ENCODE peak calls at places on chromosomes 7 and 10, in eight cellular contexts. One of them, this sample, is unnamed.

GRCh38 chr10:77471069-77471536 is 166.5 kb downstream of the KCNMA1 start:
- DNase-seq in HFFc6: no peak
- DNase-seq in GM20000: no peak
- DNase-seq in activated CD8-positive, alpha-beta memory T cell treated with anti-CD3 and anti-CD28 coated beads for 48 hours: no peak
- DNase-seq in ACHN: no peak
- DNase-seq in AG08396: no peak
- DNase-seq in amygdala: no peak
- DNase-seq in A549: no peak
- DNase-seq in this sample: no peak

GRCh38 chr10:103803941-103804340 is 51.4 kb downstream of the SH3PXD2A start:
- DNase-seq in HFFc6: no peak
- DNase-seq in GM20000: no peak
- DNase-seq in activated CD8-positive, alpha-beta memory T cell treated with anti-CD3 and anti-CD28 coated beads for 48 hours: no peak
- DNase-seq in ACHN: no peak
- DNase-seq in AG08396: no peak
- DNase-seq in amygdala: no peak
- DNase-seq in A549: no peak
- DNase-seq in this sample: no peak

GRCh38 chr10:122393288-122393687 is 18.8 kb downstream of the PLEKHA1 start:
- DNase-seq in HFFc6: no peak
- DNase-seq in GM20000: no peak
- DNase-seq in activated CD8-positive, alpha-beta memory T cell treated with anti-CD3 and anti-CD28 coated beads for 48 hours: no peak
- DNase-seq in ACHN: no peak
- DNase-seq in AG08396: no peak
- DNase-seq in amygdala: no peak
- DNase-seq in A549: no peak
- DNase-seq in this sample: no peak

GRCh38 chr10:3764626-3765375 is 20.2 kb downstream of the KLF6 start:
- DNase-seq in HFFc6: no peak
- DNase-seq in GM20000: no peak
- DNase-seq in activated CD8-positive, alpha-beta memory T cell treated with anti-CD3 and anti-CD28 coated beads for 48 hours: no peak
- DNase-seq in ACHN: no peak
- DNase-seq in AG08396: no peak
- DNase-seq in amygdala: no peak
- DNase-seq in A549: no peak
- DNase-seq in this sample: no peak

GRCh38 chr10:110413903-110414562 is 83.7 kb upstream of the DUSP5 start:
- DNase-seq in HFFc6: no peak
- DNase-seq in GM20000: no peak
- DNase-seq in activated CD8-positive, alpha-beta memory T cell treated with anti-CD3 and anti-CD28 coated beads for 48 hours: no peak
- DNase-seq in ACHN: peak; percentile 41
- DNase-seq in AG08396: no peak
- DNase-seq in amygdala: no peak
- DNase-seq in A549: peak; percentile 51
- DNase-seq in this sample: no peak

GRCh38 chr7:142445019-142445686 is 187.3 kb upstream of the PRSS58 start:
- DNase-seq in HFFc6: no peak
- DNase-seq in GM20000: no peak
- DNase-seq in activated CD8-positive, alpha-beta memory T cell treated with anti-CD3 and anti-CD28 coated beads for 48 hours: no peak
- DNase-seq in ACHN: peak; percentile 14
- DNase-seq in AG08396: no peak
- DNase-seq in amygdala: no peak
- DNase-seq in A549: no peak
- DNase-seq in this sample: no peak

GRCh38 chr10:128927821-128928220 is 539.2 kb upstream of the MGMT start:
- DNase-seq in HFFc6: no peak
- DNase-seq in GM20000: no peak
- DNase-seq in activated CD8-positive, alpha-beta memory T cell treated with anti-CD3 and anti-CD28 coated beads for 48 hours: no peak
- DNase-seq in ACHN: no peak
- DNase-seq in AG08396: no peak
- DNase-seq in amygdala: no peak
- DNase-seq in A549: no peak
- DNase-seq in this sample: no peak

GRCh38 chr10:19658622-19659233 is 157.5 kb upstream of the PLXDC2 start:
- DNase-seq in HFFc6: no peak
- DNase-seq in GM20000: no peak
- DNase-seq in activated CD8-positive, alpha-beta memory T cell treated with anti-CD3 and anti-CD28 coated beads for 48 hours: no peak
- DNase-seq in ACHN: no peak
- DNase-seq in AG08396: no peak
- DNase-seq in amygdala: no peak
- DNase-seq in A549: no peak
- DNase-seq in this sample: no peak

GRCh38 chr7:94509264-94509878 is at the start of gene CASD1:
- DNase-seq in HFFc6: no peak
- DNase-seq in GM20000: peak; percentile 89
- DNase-seq in activated CD8-positive, alpha-beta memory T cell treated with anti-CD3 and anti-CD28 coated beads for 48 hours: peak; percentile 42
- DNase-seq in ACHN: peak; percentile 68
- DNase-seq in AG08396: peak; percentile 35
- DNase-seq in amygdala: peak; percentile 61
- DNase-seq in A549: peak; percentile 54
- DNase-seq in this sample: no peak

GRCh38 chr10:74314166-74314565 is 163.1 kb downstream of the ADK start:
- DNase-seq in HFFc6: no peak
- DNase-seq in GM20000: no peak
- DNase-seq in activated CD8-positive, alpha-beta memory T cell treated with anti-CD3 and anti-CD28 coated beads for 48 hours: no peak
- DNase-seq in ACHN: peak; percentile 26
- DNase-seq in AG08396: no peak
- DNase-seq in amygdala: no peak
- DNase-seq in A549: no peak
- DNase-seq in this sample: no peak

GRCh38 chr7:22487978-22488642 is 11.9 kb downstream of the STEAP1B start:
- DNase-seq in HFFc6: no peak
- DNase-seq in GM20000: no peak
- DNase-seq in activated CD8-positive, alpha-beta memory T cell treated with anti-CD3 and anti-CD28 coated beads for 48 hours: no peak
- DNase-seq in ACHN: no peak
- DNase-seq in AG08396: no peak
- DNase-seq in amygdala: no peak
- DNase-seq in A549: no peak
- DNase-seq in this sample: no peak

GRCh38 chr10:50540069-50540825 is 83.5 kb downstream of the SGMS1 start:
- DNase-seq in HFFc6: no peak
- DNase-seq in GM20000: peak; percentile 30
- DNase-seq in activated CD8-positive, alpha-beta memory T cell treated with anti-CD3 and anti-CD28 coated beads for 48 hours: no peak
- DNase-seq in ACHN: no peak
- DNase-seq in AG08396: no peak
- DNase-seq in amygdala: no peak
- DNase-seq in A549: no peak
- DNase-seq in this sample: no peak

GRCh38 chr7:8211725-8212096 is 50.3 kb downstream of the ICA1 start:
- DNase-seq in HFFc6: no peak
- DNase-seq in GM20000: no peak
- DNase-seq in activated CD8-positive, alpha-beta memory T cell treated with anti-CD3 and anti-CD28 coated beads for 48 hours: no peak
- DNase-seq in ACHN: no peak
- DNase-seq in AG08396: no peak
- DNase-seq in amygdala: no peak
- DNase-seq in A549: no peak
- DNase-seq in this sample: no peak

GRCh38 chr10:77770868-77771175 is 133.2 kb upstream of the KCNMA1 start:
- DNase-seq in HFFc6: no peak
- DNase-seq in GM20000: no peak
- DNase-seq in activated CD8-positive, alpha-beta memory T cell treated with anti-CD3 and anti-CD28 coated beads for 48 hours: no peak
- DNase-seq in ACHN: no peak
- DNase-seq in AG08396: peak; percentile 1
- DNase-seq in amygdala: no peak
- DNase-seq in A549: no peak
- DNase-seq in this sample: no peak

GRCh38 chr7:139734395-139734794 is 43.4 kb downstream of the HIPK2 start:
- DNase-seq in HFFc6: peak; percentile 64
- DNase-seq in GM20000: no peak
- DNase-seq in activated CD8-positive, alpha-beta memory T cell treated with anti-CD3 and anti-CD28 coated beads for 48 hours: no peak
- DNase-seq in ACHN: no peak
- DNase-seq in AG08396: no peak
- DNase-seq in amygdala: no peak
- DNase-seq in A549: peak; percentile 46
- DNase-seq in this sample: peak; percentile 45

GRCh38 chr7:99766484-99767099 is 17.4 kb downstream of the CYP3A4 start:
- DNase-seq in HFFc6: no peak
- DNase-seq in GM20000: no peak
- DNase-seq in activated CD8-positive, alpha-beta memory T cell treated with anti-CD3 and anti-CD28 coated beads for 48 hours: no peak
- DNase-seq in ACHN: no peak
- DNase-seq in AG08396: no peak
- DNase-seq in amygdala: no peak
- DNase-seq in A549: no peak
- DNase-seq in this sample: no peak

GRCh38 chr10:131929122-131929845 is 28.5 kb downstream of the PPP2R2D start:
- DNase-seq in HFFc6: no peak
- DNase-seq in GM20000: peak; percentile 27
- DNase-seq in activated CD8-positive, alpha-beta memory T cell treated with anti-CD3 and anti-CD28 coated beads for 48 hours: no peak
- DNase-seq in ACHN: no peak
- DNase-seq in AG08396: no peak
- DNase-seq in amygdala: no peak
- DNase-seq in A549: no peak
- DNase-seq in this sample: no peak

GRCh38 chr7:101867265-101867664 is 49.8 kb downstream of the CUX1 start:
- DNase-seq in HFFc6: no peak
- DNase-seq in GM20000: no peak
- DNase-seq in activated CD8-positive, alpha-beta memory T cell treated with anti-CD3 and anti-CD28 coated beads for 48 hours: no peak
- DNase-seq in ACHN: no peak
- DNase-seq in AG08396: no peak
- DNase-seq in amygdala: no peak
- DNase-seq in A549: no peak
- DNase-seq in this sample: no peak

GRCh38 chr7:52708846-52709245 is 326.6 kb upstream of the POM121L12 start:
- DNase-seq in HFFc6: no peak
- DNase-seq in GM20000: no peak
- DNase-seq in activated CD8-positive, alpha-beta memory T cell treated with anti-CD3 and anti-CD28 coated beads for 48 hours: no peak
- DNase-seq in ACHN: no peak
- DNase-seq in AG08396: no peak
- DNase-seq in amygdala: no peak
- DNase-seq in A549: no peak
- DNase-seq in this sample: no peak

GRCh38 chr10:110437761-110438341 is 59.9 kb upstream of the DUSP5 start:
- DNase-seq in HFFc6: no peak
- DNase-seq in GM20000: no peak
- DNase-seq in activated CD8-positive, alpha-beta memory T cell treated with anti-CD3 and anti-CD28 coated beads for 48 hours: no peak
- DNase-seq in ACHN: no peak
- DNase-seq in AG08396: no peak
- DNase-seq in amygdala: no peak
- DNase-seq in A549: no peak
- DNase-seq in this sample: no peak

GRCh38 chr10:117900280-117900679 is 146.5 kb downstream of the RAB11FIP2 start:
- DNase-seq in HFFc6: no peak
- DNase-seq in GM20000: no peak
- DNase-seq in activated CD8-positive, alpha-beta memory T cell treated with anti-CD3 and anti-CD28 coated beads for 48 hours: no peak
- DNase-seq in ACHN: no peak
- DNase-seq in AG08396: no peak
- DNase-seq in amygdala: no peak
- DNase-seq in A549: no peak
- DNase-seq in this sample: no peak

GRCh38 chr7:102439963-102440795 is 6.8 kb downstream of the ORAI2 start:
- DNase-seq in HFFc6: peak; percentile 84
- DNase-seq in GM20000: no peak
- DNase-seq in activated CD8-positive, alpha-beta memory T cell treated with anti-CD3 and anti-CD28 coated beads for 48 hours: no peak
- DNase-seq in ACHN: peak; percentile 89
- DNase-seq in AG08396: peak; percentile 84
- DNase-seq in amygdala: no peak
- DNase-seq in A549: peak; percentile 70
- DNase-seq in this sample: no peak

GRCh38 chr7:13017325-13017853 is 330.0 kb downstream of the ARL4A start:
- DNase-seq in HFFc6: peak; percentile 11
- DNase-seq in GM20000: no peak
- DNase-seq in activated CD8-positive, alpha-beta memory T cell treated with anti-CD3 and anti-CD28 coated beads for 48 hours: no peak
- DNase-seq in ACHN: peak; percentile 53
- DNase-seq in AG08396: peak; percentile 19
- DNase-seq in amygdala: no peak
- DNase-seq in A549: peak; percentile 82
- DNase-seq in this sample: no peak

GRCh38 chr10:86941991-86942421 is 15.4 kb downstream of the MMRN2 start:
- DNase-seq in HFFc6: no peak
- DNase-seq in GM20000: no peak
- DNase-seq in activated CD8-positive, alpha-beta memory T cell treated with anti-CD3 and anti-CD28 coated beads for 48 hours: no peak
- DNase-seq in ACHN: no peak
- DNase-seq in AG08396: no peak
- DNase-seq in amygdala: no peak
- DNase-seq in A549: no peak
- DNase-seq in this sample: no peak

GRCh38 chr10:79927111-79927828 is 21.6 kb downstream of the SFTPD start:
- DNase-seq in HFFc6: no peak
- DNase-seq in GM20000: no peak
- DNase-seq in activated CD8-positive, alpha-beta memory T cell treated with anti-CD3 and anti-CD28 coated beads for 48 hours: no peak
- DNase-seq in ACHN: no peak
- DNase-seq in AG08396: peak; percentile 0
- DNase-seq in amygdala: peak; percentile 66
- DNase-seq in A549: no peak
- DNase-seq in this sample: no peak

This sample was measured in AG09309.